ENCODE peak calls at places on chromosome 2, in six cellular contexts. D is A549, J is lower leg skin, T is HepG2, Y is body of pancreas, F is stomach. N is an unnamed sample.

GRCh38 chr2:9416267-9416961 is 6.9 kb downstream of the ITGB1BP1 start:
- DNase-seq in Y (no peak), F (no peak), T (no peak), D (no peak), J (peak; percentile 40), N (no peak)

GRCh38 chr2:201971516-201972228 is 62.0 kb upstream of the FZD7 start:
- DNase-seq in J (no peak), F (no peak), D (no peak), T (no peak), Y (no peak), N (no peak)

GRCh38 chr2:27255660-27256059 is 7.2 kb downstream of the SLC30A3 start:
- DNase-seq in F (no peak), Y (no peak), D (no peak), T (no peak), J (no peak), N (no peak)

GRCh38 chr2:136305517-136306192 is 187.7 kb upstream of the CXCR4 start:
- DNase-seq in Y (no peak), F (no peak), D (no peak), T (no peak), J (no peak), N (no peak)

GRCh38 chr2:185802926-185803325 is 64.3 kb downstream of the FSIP2 start:
- DNase-seq in T (no peak), Y (no peak), F (no peak), D (no peak), J (no peak), N (no peak)

GRCh38 chr2:105652014-105652796 is 92.5 kb upstream of the NCK2 start:
- DNase-seq in Y (no peak), T (no peak), D (no peak), J (peak; percentile 49), F (peak; percentile 45), N (no peak)

GRCh38 chr2:137952586-137953129 is 11.6 kb upstream of the HNMT start:
- DNase-seq in Y (no peak), F (no peak), T (no peak), D (no peak), J (no peak), N (no peak)

GRCh38 chr2:42901076-42901645 is 108.8 kb upstream of the HAAO start:
- DNase-seq in D (no peak), J (peak; percentile 52), T (no peak), F (no peak), Y (no peak), N (no peak)

GRCh38 chr2:174014699-174015070 is 49.5 kb upstream of the SP3 start:
- DNase-seq in T (no peak), D (no peak), Y (no peak), F (no peak), J (no peak), N (no peak)

GRCh38 chr2:84768840-84769239 is 112.0 kb downstream of the TRABD2A start:
- DNase-seq in Y (no peak), T (no peak), F (no peak), J (no peak), D (no peak), N (no peak)

GRCh38 chr2:61887684-61888303 is 662 bp downstream of the CCT4 start:
- DNase-seq in F (no peak), D (no peak), Y (no peak), J (no peak), T (peak; percentile 41), N (peak; percentile 77)

GRCh38 chr2:238162171-238162515 is 3.4 kb downstream of the ERFE start:
- DNase-seq in Y (no peak), T (no peak), D (no peak), F (no peak), J (no peak), N (no peak)

GRCh38 chr2:42446503-42447271 is 47.1 kb downstream of the KCNG3 start:
- DNase-seq in F (no peak), D (no peak), Y (no peak), T (no peak), J (no peak), N (no peak)

GRCh38 chr2:230520875-230521155 is 104.8 kb downstream of the SP100 start:
- DNase-seq in F (no peak), J (no peak), D (peak; percentile 4), Y (no peak), T (no peak), N (no peak)

GRCh38 chr2:118847447-118848172 is at the start of gene EN1:
- DNase-seq in Y (no peak), F (no peak), J (peak; percentile 96), T (no peak), D (no peak), N (no peak)

GRCh38 chr2:62881162-62881795 is 169.4 kb upstream of the OTX1 start:
- DNase-seq in T (no peak), Y (no peak), F (no peak), D (no peak), J (no peak), N (no peak)

GRCh38 chr2:186780701-186781316 is 68.2 kb downstream of the ZSWIM2 start:
- DNase-seq in F (no peak), Y (no peak), T (peak; percentile 56), D (peak; percentile 8), J (no peak), N (no peak)

GRCh38 chr2:68834737-68835136 is 36.5 kb downstream of the BMP10 start:
- DNase-seq in F (no peak), T (no peak), J (no peak), D (no peak), Y (no peak), N (peak; percentile 28)

GRCh38 chr2:53848062-53848461 is 11.7 kb downstream of the GPR75 start:
- DNase-seq in J (no peak), Y (no peak), F (no peak), D (no peak), T (no peak), N (no peak)

GRCh38 chr2:156333951-156334495 is 1.5 kb upstream of the NR4A2 start:
- DNase-seq in T (peak; percentile 15), D (no peak), F (peak; percentile 72), J (peak; percentile 93), Y (peak; percentile 69), N (peak; percentile 81)
- TF ChIP-seq POLR2A in T (no peak), D (no peak), F (no peak), J (no peak), Y (peak; percentile 81), N (no peak)

DNA sequence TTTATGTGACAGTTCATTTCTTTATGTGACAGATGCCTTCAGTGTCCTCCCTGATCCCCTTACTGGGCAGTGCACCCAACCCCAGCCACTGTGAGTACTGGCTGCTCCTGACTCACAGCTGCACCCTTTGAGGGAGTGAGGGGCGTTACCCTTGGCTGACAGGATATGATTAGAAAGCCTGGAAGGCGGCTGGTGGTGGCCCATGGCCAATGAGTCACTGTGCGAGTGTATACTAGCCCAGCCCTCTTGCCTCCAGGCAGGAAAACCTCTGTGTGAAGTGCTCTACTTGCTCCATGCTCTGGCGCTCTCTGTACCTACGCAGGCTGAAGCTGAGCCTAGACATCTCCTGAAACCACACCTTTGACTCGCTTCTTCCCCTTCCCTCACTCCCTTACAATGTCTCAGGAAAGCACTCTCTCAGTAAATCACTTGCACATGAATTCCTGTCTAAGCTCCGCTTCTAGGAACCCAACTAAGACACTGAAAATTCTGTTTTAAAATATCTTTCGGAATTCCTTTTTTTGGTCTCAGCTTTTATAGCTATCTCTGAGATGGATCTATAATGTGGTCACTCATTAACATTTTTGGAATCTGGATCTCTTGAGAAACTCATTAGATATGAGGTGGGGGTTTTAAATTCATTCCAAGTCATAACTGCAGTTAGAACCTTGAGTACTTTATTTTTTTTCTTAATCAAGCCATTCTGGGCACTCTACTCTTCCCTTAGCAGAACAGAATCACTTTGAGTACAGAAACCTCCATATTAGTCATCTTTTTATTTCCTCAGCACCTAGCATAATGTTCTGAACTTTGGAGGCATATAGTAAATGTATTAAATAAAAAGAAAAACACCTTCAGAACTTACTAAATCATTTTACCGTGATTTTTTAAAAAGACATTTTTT is 25.3 kb upstream of the STAM2 start:
- DNase-seq in F (peak; percentile 88), D (peak; percentile 82), Y (peak; percentile 87), T (peak; percentile 77), J (peak; percentile 98), N (peak; percentile 90)
- TF ChIP-seq POLR2A in F (no peak), D (no peak), Y (no peak), T (no peak), J (no peak), N (peak; percentile 24)

GRCh38 chr2:46985512-46985911 is 69.9 kb upstream of the MCFD2 start:
- DNase-seq in F (no peak), J (no peak), D (no peak), Y (no peak), T (no peak), N (no peak)
- TF ChIP-seq POLR2A in F (no peak), J (no peak), D (no peak), Y (no peak), T (no peak), N (no peak)

GRCh38 chr2:96143231-96143847 is 1.9 kb downstream of the DUSP2 start:
- DNase-seq in T (no peak), F (no peak), J (no peak), D (no peak), Y (peak; percentile 4), N (no peak)
- TF ChIP-seq POLR2A in T (no peak), F (no peak), J (no peak), D (no peak), Y (no peak), N (no peak)

GRCh38 chr2:218005486-218005885 is 2.7 kb upstream of the TNS1 start:
- DNase-seq in D (no peak), Y (no peak), J (no peak), T (no peak), F (no peak), N (no peak)

GRCh38 chr2:218003265-218003950 is 613 bp upstream of the TNS1 start:
- DNase-seq in Y (peak; percentile 63), T (no peak), D (no peak), F (no peak), J (no peak), N (no peak)

GRCh38 chr2:218002792-218003191 is at the start of gene TNS1:
- DNase-seq in D (no peak), F (no peak), Y (peak; percentile 83), T (no peak), J (no peak), N (no peak)

GRCh38 chr2:218005028-218005427 is 2.2 kb upstream of the TNS1 start:
- DNase-seq in T (no peak), J (no peak), D (no peak), F (no peak), Y (no peak), N (no peak)

DNA sequence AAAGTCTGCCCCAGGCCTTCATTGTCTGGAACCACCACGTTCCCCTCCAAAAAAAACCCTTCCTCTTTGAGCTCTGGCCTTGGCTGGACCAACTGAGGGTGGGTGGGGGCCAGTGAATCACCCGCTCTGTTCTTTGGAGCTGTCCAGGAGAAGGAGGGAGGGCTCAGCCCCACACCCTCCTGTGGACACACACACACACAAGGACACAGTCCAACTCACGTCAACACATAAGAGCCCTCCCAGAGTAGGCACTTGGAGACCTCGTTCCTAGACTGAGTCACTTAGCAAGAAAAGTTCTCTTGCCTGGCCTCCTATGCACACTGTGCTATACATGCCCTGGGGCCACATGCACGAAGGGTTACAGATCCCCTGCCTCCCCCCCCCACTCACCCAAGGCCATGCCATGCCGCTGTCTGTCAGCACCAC is 1.2 kb upstream of the TNS1 start:
- DNase-seq in T (no peak), F (peak; percentile 43), Y (peak; percentile 81), J (peak; percentile 94), D (no peak), N (no peak)
- TF ChIP-seq POLR2A in T (no peak), F (no peak), Y (peak; percentile 20), J (no peak), D (no peak), N (no peak)

N was measured in erythroblast.